ENCODE peak calls at places on chromosome 7, in nine cellular contexts. D is HCT116, Q is HepG2, A is IMR-90, F is mammary epithelial cell, J is fibroblast of lung, T is H9, Y is SK-N-SH, H is neuronal stem cell. X is an unnamed sample.

GRCh38 chr7:28389504-28390385 is 22.6 kb upstream of the CREB5 start:
- DNase-seq in D (peak), Q (peak), A (peak), F (peak), J (peak), T (no peak), Y (peak), H (peak), X (no peak)

GRCh38 chr7:18693401-18693800 is 197.9 kb downstream of the HDAC9 start:
- DNase-seq in D (peak), Q (no peak), A (peak), F (peak), J (peak), T (no peak), Y (peak), H (no peak), X (no peak)

GRCh38 chr7:44286618-44287487 is 38.5 kb downstream of the CAMK2B start:
- DNase-seq in D (no peak), Q (no peak), A (no peak), F (no peak), J (no peak), T (peak), Y (peak), H (no peak), X (no peak)

GRCh38 chr7:34048445-34048844 is 143.1 kb downstream of the BMPER start:
- DNase-seq in D (no peak), Q (no peak), A (peak), F (no peak), J (no peak), T (no peak), Y (no peak), H (no peak), X (no peak)

GRCh38 chr7:150983893-150984368 is 5.8 kb upstream of the KCNH2 start:
- DNase-seq in D (no peak), Q (no peak), A (peak), F (peak), J (no peak), T (peak), Y (no peak), H (peak), X (no peak)

GRCh38 chr7:155710035-155710434 is 65.6 kb downstream of the RBM33 start:
- DNase-seq in D (no peak), Q (no peak), A (no peak), F (no peak), J (no peak), T (no peak), Y (no peak), H (no peak), X (no peak)

GRCh38 chr7:111855842-111856227 is 293.5 kb upstream of the IMMP2L start:
- DNase-seq in D (no peak), Q (no peak), A (peak), F (no peak), J (peak), T (no peak), Y (peak), H (no peak), X (no peak)

GRCh38 chr7:45482451-45482850 is 91.7 kb upstream of the ADCY1 start:
- DNase-seq in D (no peak), Q (no peak), A (no peak), F (no peak), J (no peak), T (no peak), Y (no peak), H (no peak), X (no peak)

GRCh38 chr7:158695726-158696452 is 8.7 kb downstream of the NCAPG2 start:
- DNase-seq in D (peak), Q (peak), A (peak), F (peak), J (peak), T (peak), Y (peak), H (no peak), X (no peak)

GRCh38 chr7:2248984-2249694 is 7.1 kb downstream of the NUDT1 start:
- DNase-seq in D (no peak), Q (no peak), A (peak), F (peak), J (peak), T (peak), Y (peak), H (no peak), X (peak)

GRCh38 chr7:110587294-110587693 is 503.6 kb upstream of the LRRN3 start:
- DNase-seq in D (no peak), Q (no peak), A (no peak), F (no peak), J (no peak), T (no peak), Y (no peak), H (no peak), X (no peak)

GRCh38 chr7:134612197-134612596 is 34.5 kb upstream of the BPGM start:
- DNase-seq in D (no peak), Q (no peak), A (no peak), F (no peak), J (no peak), T (no peak), Y (no peak), H (no peak), X (no peak)

GRCh38 chr7:72405389-72405788 is 6.7 kb downstream of the CALN1 start:
- DNase-seq in D (no peak), Q (no peak), A (no peak), F (peak), J (no peak), T (no peak), Y (no peak), H (no peak), X (no peak)
- H2AFZ ChIP-seq in D (no peak), Q (no peak), A (no peak), F (no peak), J (no peak), T (no peak), Y (no peak), H (no peak), X (no peak)

DNA sequence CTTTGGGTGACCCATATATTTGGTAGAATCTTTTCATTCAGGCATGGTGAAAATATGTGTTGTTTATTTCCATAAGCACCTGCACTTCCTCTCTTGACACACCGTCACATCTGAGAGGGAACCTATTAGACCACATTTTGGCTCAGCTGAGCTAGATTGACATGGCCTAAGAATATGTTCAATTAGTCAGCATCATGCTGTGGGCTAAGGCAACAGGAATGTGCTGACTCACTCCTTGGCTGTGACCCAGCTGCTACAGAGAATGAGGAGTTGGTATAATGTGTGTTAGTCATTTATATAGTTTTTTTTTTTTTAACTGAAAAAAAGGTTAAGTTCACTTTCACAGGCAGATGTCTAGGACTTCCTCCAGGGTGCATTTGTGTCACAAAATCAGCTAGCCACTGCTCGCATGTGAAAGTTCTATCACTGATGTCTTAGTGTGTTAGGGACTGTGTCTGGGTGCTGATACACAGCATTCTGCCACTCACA is 180.6 kb downstream of the SEMA3E start:
- DNase-seq in D (peak), Q (peak), A (peak), F (peak), J (peak), T (peak), Y (peak), H (peak), X (peak)
- H3K4me2 ChIP-seq in D (peak), Q (no peak), A (peak), F (peak), J (peak), T (peak), Y (peak), H (no peak), X (peak)

GRCh38 chr7:26534649-26535482 is 243.2 kb downstream of the SNX10 start:
- DNase-seq in D (no peak), Q (no peak), A (no peak), F (no peak), J (no peak), T (no peak), Y (no peak), H (no peak), X (no peak)
- H2AFZ ChIP-seq in D (no peak), Q (no peak), A (no peak), F (no peak), J (no peak), T (no peak), Y (no peak), H (no peak), X (peak)

DNA sequence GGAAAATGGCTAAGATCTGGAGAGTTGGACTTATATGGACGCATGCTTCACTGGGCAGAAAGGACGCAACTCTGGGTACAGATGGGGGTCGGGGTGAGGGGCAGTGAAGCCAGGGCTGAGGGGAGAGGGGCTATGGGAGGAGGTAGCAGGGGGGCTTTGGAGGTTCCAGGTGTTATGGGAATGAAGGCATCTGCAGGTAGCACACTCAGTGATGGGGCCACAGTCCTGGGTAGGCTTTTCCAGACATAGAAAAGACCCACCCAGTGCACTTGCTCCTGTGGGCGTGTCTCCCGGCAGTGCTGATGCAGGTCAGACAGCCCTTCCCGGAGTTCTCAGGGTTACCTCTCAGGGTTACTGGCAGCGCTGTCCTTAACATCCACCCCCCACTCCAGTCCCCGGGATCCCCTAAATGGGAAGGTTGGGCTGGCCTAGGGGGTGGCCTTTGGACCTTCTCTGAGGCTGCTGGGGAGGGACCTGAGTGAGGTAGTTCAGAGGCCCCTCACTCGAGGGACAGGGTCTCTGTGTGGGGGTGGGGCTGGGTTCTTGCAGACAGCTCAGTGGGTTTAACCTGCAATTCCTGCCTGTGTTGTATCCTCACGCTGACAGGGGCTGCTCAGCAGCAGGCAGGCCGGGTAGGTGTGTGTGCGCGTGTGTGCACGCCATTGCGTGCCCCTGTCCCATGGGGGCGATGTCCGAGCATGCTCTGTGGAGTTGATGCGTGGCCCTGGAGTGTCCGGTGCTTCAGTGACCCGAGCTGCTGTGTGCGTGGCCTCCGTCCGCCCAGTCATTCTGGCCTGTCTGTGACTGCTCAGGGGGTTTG is 6.2 kb downstream of the ZYX start:
- DNase-seq in D (no peak), Q (no peak), A (no peak), F (no peak), J (no peak), T (peak), Y (no peak), H (no peak), X (no peak)
- H3K4me2 ChIP-seq in D (no peak), Q (peak), A (no peak), F (no peak), J (no peak), T (no peak), Y (peak), H (no peak), X (no peak)